ENCODE peak calls at places on chromosomes 11 and 22, in nine cellular contexts. One of them, this sample, is unnamed.

GRCh38 chr22:44838316-44839016 is 86.1 kb downstream of the ARHGAP8 start:
- DNase-seq in OCI-LY7: no peak
- DNase-seq in cardiac fibroblast: no peak
- DNase-seq in hepatic stellate cell: no peak
- DNase-seq in H54: no peak
- DNase-seq in fibroblast of the aortic adventitia: no peak
- DNase-seq in CD8-positive, alpha-beta memory T cell: no peak
- DNase-seq in activated T-cell treated with anti-CD3 and anti-CD28 coated beads for 24 hours: no peak
- DNase-seq in right cardiac atrium: no peak
- DNase-seq in this sample: no peak

GRCh38 chr22:20432244-20432686 is 5.4 kb downstream of the SCARF2 start:
- DNase-seq in fibroblast of the aortic adventitia: no peak
- DNase-seq in activated T-cell treated with anti-CD3 and anti-CD28 coated beads for 24 hours: no peak
- DNase-seq in OCI-LY7: no peak
- DNase-seq in hepatic stellate cell: no peak
- DNase-seq in right cardiac atrium: no peak
- DNase-seq in CD8-positive, alpha-beta memory T cell: no peak
- DNase-seq in cardiac fibroblast: no peak
- DNase-seq in H54: no peak
- DNase-seq in this sample: peak; percentile 16

GRCh38 chr11:128181090-128181485 is 406.3 kb downstream of the ETS1 start:
- DNase-seq in H54: no peak
- DNase-seq in OCI-LY7: no peak
- DNase-seq in activated T-cell treated with anti-CD3 and anti-CD28 coated beads for 24 hours: no peak
- DNase-seq in CD8-positive, alpha-beta memory T cell: no peak
- DNase-seq in fibroblast of the aortic adventitia: peak; percentile 11
- DNase-seq in right cardiac atrium: no peak
- DNase-seq in cardiac fibroblast: peak; percentile 50
- DNase-seq in hepatic stellate cell: no peak
- DNase-seq in this sample: no peak

GRCh38 chr22:37665487-37665886 is 7.0 kb downstream of the PDXP start:
- DNase-seq in activated T-cell treated with anti-CD3 and anti-CD28 coated beads for 24 hours: no peak
- DNase-seq in OCI-LY7: no peak
- DNase-seq in cardiac fibroblast: no peak
- DNase-seq in right cardiac atrium: no peak
- DNase-seq in H54: no peak
- DNase-seq in CD8-positive, alpha-beta memory T cell: no peak
- DNase-seq in hepatic stellate cell: no peak
- DNase-seq in fibroblast of the aortic adventitia: no peak
- DNase-seq in this sample: no peak

GRCh38 chr11:26834601-26835000 is 112.7 kb upstream of the SLC5A12 start:
- DNase-seq in activated T-cell treated with anti-CD3 and anti-CD28 coated beads for 24 hours: no peak
- DNase-seq in right cardiac atrium: no peak
- DNase-seq in cardiac fibroblast: no peak
- DNase-seq in H54: no peak
- DNase-seq in CD8-positive, alpha-beta memory T cell: no peak
- DNase-seq in hepatic stellate cell: no peak
- DNase-seq in OCI-LY7: no peak
- DNase-seq in fibroblast of the aortic adventitia: no peak
- DNase-seq in this sample: no peak

GRCh38 chr11:65132988-65133700 is 1.2 kb downstream of the SYVN1 start:
- DNase-seq in fibroblast of the aortic adventitia: no peak
- DNase-seq in activated T-cell treated with anti-CD3 and anti-CD28 coated beads for 24 hours: no peak
- DNase-seq in H54: no peak
- DNase-seq in right cardiac atrium: peak; percentile 44
- DNase-seq in hepatic stellate cell: no peak
- DNase-seq in OCI-LY7: peak; percentile 91
- DNase-seq in cardiac fibroblast: no peak
- DNase-seq in CD8-positive, alpha-beta memory T cell: peak; percentile 31
- DNase-seq in this sample: peak; percentile 46

GRCh38 chr11:117805048-117805447 is 8.0 kb upstream of the DSCAML1 start:
- DNase-seq in right cardiac atrium: no peak
- DNase-seq in cardiac fibroblast: no peak
- DNase-seq in hepatic stellate cell: no peak
- DNase-seq in activated T-cell treated with anti-CD3 and anti-CD28 coated beads for 24 hours: no peak
- DNase-seq in fibroblast of the aortic adventitia: no peak
- DNase-seq in CD8-positive, alpha-beta memory T cell: no peak
- DNase-seq in OCI-LY7: no peak
- DNase-seq in H54: no peak
- DNase-seq in this sample: no peak

GRCh38 chr11:17471501-17471900 is 5.1 kb downstream of the ABCC8 start:
- DNase-seq in hepatic stellate cell: no peak
- DNase-seq in OCI-LY7: no peak
- DNase-seq in cardiac fibroblast: no peak
- DNase-seq in activated T-cell treated with anti-CD3 and anti-CD28 coated beads for 24 hours: no peak
- DNase-seq in H54: no peak
- DNase-seq in right cardiac atrium: no peak
- DNase-seq in fibroblast of the aortic adventitia: no peak
- DNase-seq in CD8-positive, alpha-beta memory T cell: no peak
- DNase-seq in this sample: no peak

GRCh38 chr22:35620624-35621245 is 3.6 kb upstream of the MB start:
- DNase-seq in OCI-LY7: no peak
- DNase-seq in right cardiac atrium: no peak
- DNase-seq in CD8-positive, alpha-beta memory T cell: no peak
- DNase-seq in fibroblast of the aortic adventitia: peak; percentile 40
- DNase-seq in cardiac fibroblast: peak; percentile 54
- DNase-seq in hepatic stellate cell: peak; percentile 51
- DNase-seq in activated T-cell treated with anti-CD3 and anti-CD28 coated beads for 24 hours: no peak
- DNase-seq in H54: no peak
- DNase-seq in this sample: no peak

GRCh38 chr11:47524200-47524874 is 28.6 kb downstream of the CELF1 start:
- DNase-seq in H54: no peak
- DNase-seq in CD8-positive, alpha-beta memory T cell: peak; percentile 52
- DNase-seq in fibroblast of the aortic adventitia: no peak
- DNase-seq in cardiac fibroblast: peak; percentile 28
- DNase-seq in activated T-cell treated with anti-CD3 and anti-CD28 coated beads for 24 hours: no peak
- DNase-seq in hepatic stellate cell: no peak
- DNase-seq in OCI-LY7: no peak
- DNase-seq in right cardiac atrium: no peak
- DNase-seq in this sample: no peak

GRCh38 chr11:2708151-2708581 is 8.4 kb upstream of the KCNQ1OT1 start:
- DNase-seq in OCI-LY7: no peak
- DNase-seq in right cardiac atrium: peak; percentile 87
- DNase-seq in cardiac fibroblast: no peak
- DNase-seq in CD8-positive, alpha-beta memory T cell: no peak
- DNase-seq in fibroblast of the aortic adventitia: peak; percentile 57
- DNase-seq in hepatic stellate cell: no peak
- DNase-seq in activated T-cell treated with anti-CD3 and anti-CD28 coated beads for 24 hours: no peak
- DNase-seq in H54: no peak
- DNase-seq in this sample: peak; percentile 46

GRCh38 chr11:64396079-64396591 is 37.2 kb downstream of the RPS6KA4 start:
- DNase-seq in fibroblast of the aortic adventitia: no peak
- DNase-seq in CD8-positive, alpha-beta memory T cell: no peak
- DNase-seq in right cardiac atrium: no peak
- DNase-seq in cardiac fibroblast: no peak
- DNase-seq in hepatic stellate cell: peak; percentile 39
- DNase-seq in activated T-cell treated with anti-CD3 and anti-CD28 coated beads for 24 hours: no peak
- DNase-seq in H54: no peak
- DNase-seq in OCI-LY7: no peak
- DNase-seq in this sample: no peak

GRCh38 chr11:57353024-57353423 is 14.9 kb downstream of the P2RX3 start:
- DNase-seq in hepatic stellate cell: no peak
- DNase-seq in right cardiac atrium: no peak
- DNase-seq in cardiac fibroblast: no peak
- DNase-seq in OCI-LY7: no peak
- DNase-seq in fibroblast of the aortic adventitia: no peak
- DNase-seq in H54: no peak
- DNase-seq in CD8-positive, alpha-beta memory T cell: no peak
- DNase-seq in activated T-cell treated with anti-CD3 and anti-CD28 coated beads for 24 hours: no peak
- DNase-seq in this sample: no peak

GRCh38 chr22:19066531-19067271 is 55.5 kb downstream of the DGCR2 start:
- DNase-seq in activated T-cell treated with anti-CD3 and anti-CD28 coated beads for 24 hours: no peak
- DNase-seq in hepatic stellate cell: peak; percentile 93
- DNase-seq in H54: peak; percentile 76
- DNase-seq in fibroblast of the aortic adventitia: peak; percentile 57
- DNase-seq in CD8-positive, alpha-beta memory T cell: no peak
- DNase-seq in OCI-LY7: no peak
- DNase-seq in cardiac fibroblast: peak; percentile 72
- DNase-seq in right cardiac atrium: no peak
- DNase-seq in this sample: no peak

This sample was measured in left cardiac atrium.